ENCODE peak calls at places on chromosomes 11 and 22, in seven cellular contexts. One of them, this sample, is unnamed. For H3K4me1, the result is how much of the 10 kb centered on the place peaks cover.

GRCh38 chr11:86003654-86004053 is 65.2 kb downstream of the PICALM start:
- DNase-seq in psoas muscle: no peak
- DNase-seq in tibial nerve: no peak
- DNase-seq in right atrium auricular region: no peak
- DNase-seq in fibroblast of lung: no peak
- DNase-seq in cardiac muscle cell: no peak
- DNase-seq in spleen: no peak
- DNase-seq in this sample: no peak

GRCh38 chr22:45009881-45010531 is at the start of gene PHF21B:
- DNase-seq in psoas muscle: peak
- DNase-seq in tibial nerve: no peak
- DNase-seq in right atrium auricular region: no peak
- DNase-seq in fibroblast of lung: peak
- DNase-seq in cardiac muscle cell: peak
- DNase-seq in spleen: no peak
- DNase-seq in this sample: peak

GRCh38 chr11:19398772-19399542 is 158.2 kb upstream of the E2F8 start:
- DNase-seq in psoas muscle: peak
- DNase-seq in tibial nerve: no peak
- DNase-seq in right atrium auricular region: no peak
- DNase-seq in fibroblast of lung: peak
- DNase-seq in cardiac muscle cell: peak
- DNase-seq in spleen: no peak
- DNase-seq in this sample: no peak

GRCh38 chr11:127825185-127825584 is 762.2 kb downstream of the ETS1 start:
- DNase-seq in psoas muscle: no peak
- DNase-seq in tibial nerve: no peak
- DNase-seq in right atrium auricular region: no peak
- DNase-seq in fibroblast of lung: no peak
- DNase-seq in cardiac muscle cell: no peak
- DNase-seq in spleen: no peak
- DNase-seq in this sample: no peak

GRCh38 chr11:130473056-130473794 is 24.8 kb downstream of the ADAMTS15 start:
- DNase-seq in psoas muscle: no peak
- DNase-seq in tibial nerve: no peak
- DNase-seq in right atrium auricular region: peak
- DNase-seq in fibroblast of lung: no peak
- DNase-seq in cardiac muscle cell: no peak
- DNase-seq in spleen: no peak
- DNase-seq in this sample: no peak

GRCh38 chr11:102469196-102469821 is 16.7 kb upstream of the TMEM123 start:
- DNase-seq in psoas muscle: no peak
- DNase-seq in tibial nerve: no peak
- DNase-seq in right atrium auricular region: no peak
- DNase-seq in fibroblast of lung: peak
- DNase-seq in cardiac muscle cell: peak
- DNase-seq in spleen: no peak
- DNase-seq in this sample: no peak

GRCh38 chr11:94649925-94650623 is 82.9 kb downstream of the PIWIL4 start:
- DNase-seq in psoas muscle: no peak
- DNase-seq in tibial nerve: no peak
- DNase-seq in right atrium auricular region: no peak
- DNase-seq in fibroblast of lung: no peak
- DNase-seq in cardiac muscle cell: no peak
- DNase-seq in spleen: no peak
- DNase-seq in this sample: no peak

GRCh38 chr11:77506857-77507256 is 33.0 kb upstream of the PAK1 start:
- DNase-seq in psoas muscle: no peak
- DNase-seq in tibial nerve: no peak
- DNase-seq in right atrium auricular region: no peak
- DNase-seq in fibroblast of lung: no peak
- DNase-seq in cardiac muscle cell: no peak
- DNase-seq in spleen: no peak
- DNase-seq in this sample: peak

GRCh38 chr11:115256326-115257197 is 247.7 kb downstream of the CADM1 start:
- DNase-seq in psoas muscle: no peak
- DNase-seq in tibial nerve: no peak
- DNase-seq in right atrium auricular region: no peak
- DNase-seq in fibroblast of lung: no peak
- DNase-seq in cardiac muscle cell: no peak
- DNase-seq in spleen: peak
- DNase-seq in this sample: no peak

GRCh38 chr11:71418643-71419042 is 29.6 kb downstream of the DHCR7 start:
- DNase-seq in psoas muscle: no peak
- DNase-seq in tibial nerve: no peak
- DNase-seq in right atrium auricular region: no peak
- DNase-seq in fibroblast of lung: no peak
- DNase-seq in cardiac muscle cell: no peak
- DNase-seq in spleen: no peak
- DNase-seq in this sample: peak

GRCh38 chr11:38315151-38315550 is 1717.1 kb upstream of the RAG2 start:
- DNase-seq in psoas muscle: no peak
- DNase-seq in tibial nerve: no peak
- DNase-seq in right atrium auricular region: no peak
- DNase-seq in fibroblast of lung: no peak
- DNase-seq in cardiac muscle cell: no peak
- DNase-seq in spleen: no peak
- DNase-seq in this sample: no peak

GRCh38 chr11:130909650-130910049 is 6.6 kb downstream of the SNX19 start:
- DNase-seq in psoas muscle: no peak
- DNase-seq in tibial nerve: no peak
- DNase-seq in right atrium auricular region: no peak
- DNase-seq in fibroblast of lung: peak
- DNase-seq in cardiac muscle cell: peak
- DNase-seq in spleen: no peak
- DNase-seq in this sample: no peak

GRCh38 chr11:67273260-67273990 is 7.2 kb downstream of the GRK2 start:
- DNase-seq in psoas muscle: peak
- DNase-seq in tibial nerve: peak
- DNase-seq in right atrium auricular region: no peak
- DNase-seq in fibroblast of lung: no peak
- DNase-seq in cardiac muscle cell: no peak
- DNase-seq in spleen: peak
- DNase-seq in this sample: no peak
- H3K4me1 ChIP-seq in psoas muscle: half or more
- H3K4me1 ChIP-seq in tibial nerve: half or more
- H3K4me1 ChIP-seq in right atrium auricular region: half or more
- H3K4me1 ChIP-seq in fibroblast of lung: under half
- H3K4me1 ChIP-seq in cardiac muscle cell: under half
- H3K4me1 ChIP-seq in spleen: half or more
- H3K4me1 ChIP-seq in this sample: under half

GRCh38 chr11:63879598-63879997 is 37.4 kb downstream of the RCOR2 start:
- DNase-seq in psoas muscle: no peak
- DNase-seq in tibial nerve: no peak
- DNase-seq in right atrium auricular region: no peak
- DNase-seq in fibroblast of lung: peak
- DNase-seq in cardiac muscle cell: no peak
- DNase-seq in spleen: no peak
- DNase-seq in this sample: no peak

GRCh38 chr11:63884191-63884590 is 32.8 kb downstream of the RCOR2 start:
- DNase-seq in psoas muscle: no peak
- DNase-seq in tibial nerve: no peak
- DNase-seq in right atrium auricular region: no peak
- DNase-seq in fibroblast of lung: no peak
- DNase-seq in cardiac muscle cell: no peak
- DNase-seq in spleen: no peak
- DNase-seq in this sample: no peak

GRCh38 chr11:63880031-63880841 is 36.7 kb downstream of the RCOR2 start:
- DNase-seq in psoas muscle: no peak
- DNase-seq in tibial nerve: no peak
- DNase-seq in right atrium auricular region: no peak
- DNase-seq in fibroblast of lung: peak
- DNase-seq in cardiac muscle cell: peak
- DNase-seq in spleen: no peak
- DNase-seq in this sample: no peak

GRCh38 chr11:63887600-63887999 is 29.4 kb downstream of the RCOR2 start:
- DNase-seq in psoas muscle: no peak
- DNase-seq in tibial nerve: no peak
- DNase-seq in right atrium auricular region: no peak
- DNase-seq in fibroblast of lung: no peak
- DNase-seq in cardiac muscle cell: no peak
- DNase-seq in spleen: no peak
- DNase-seq in this sample: no peak

DNA sequence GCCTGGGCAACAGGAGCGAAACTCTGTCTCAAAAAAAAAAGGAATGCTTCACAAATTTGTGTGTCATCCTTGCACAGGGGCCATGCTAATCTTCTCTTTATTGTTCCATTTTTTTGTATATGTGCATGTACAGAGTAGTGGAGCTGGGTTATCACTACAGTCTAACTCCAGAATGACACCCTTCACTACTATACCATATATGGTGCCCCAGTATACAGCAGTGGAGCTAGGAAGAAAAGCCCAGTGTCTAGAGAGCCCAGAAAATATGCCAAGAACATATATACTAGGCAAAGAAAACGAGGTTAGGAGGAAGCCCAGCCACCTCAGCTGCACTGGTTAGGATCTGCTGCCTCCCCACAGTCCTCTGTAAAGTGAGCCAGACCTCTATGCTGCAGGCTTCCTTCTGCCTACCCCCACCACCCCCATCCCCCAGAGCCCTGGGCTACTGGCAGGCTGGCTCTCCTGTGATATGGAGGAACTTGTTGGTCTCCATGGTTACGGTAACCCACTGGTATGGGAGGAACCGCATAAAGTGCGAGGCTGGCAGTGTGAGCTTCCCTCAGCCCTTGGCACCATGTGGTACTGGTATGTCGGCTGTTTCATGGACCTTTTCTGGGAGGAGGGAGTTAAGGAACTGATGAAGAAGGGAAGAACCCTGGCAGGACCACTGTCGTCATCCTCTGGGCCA is 34.3 kb downstream of the RCOR2 start:
- DNase-seq in psoas muscle: no peak
- DNase-seq in tibial nerve: no peak
- DNase-seq in right atrium auricular region: no peak
- DNase-seq in fibroblast of lung: no peak
- DNase-seq in cardiac muscle cell: no peak
- DNase-seq in spleen: peak
- DNase-seq in this sample: no peak
- H3K4me1 ChIP-seq in psoas muscle: under half
- H3K4me1 ChIP-seq in tibial nerve: under half
- H3K4me1 ChIP-seq in right atrium auricular region: half or more
- H3K4me1 ChIP-seq in fibroblast of lung: under half
- H3K4me1 ChIP-seq in cardiac muscle cell: under half
- H3K4me1 ChIP-seq in spleen: half or more
- H3K4me1 ChIP-seq in this sample: under half

GRCh38 chr11:9527481-9528140 is 45.9 kb upstream of the WEE1 start:
- DNase-seq in psoas muscle: no peak
- DNase-seq in tibial nerve: no peak
- DNase-seq in right atrium auricular region: no peak
- DNase-seq in fibroblast of lung: peak
- DNase-seq in cardiac muscle cell: peak
- DNase-seq in spleen: no peak
- DNase-seq in this sample: no peak

GRCh38 chr11:9530020-9530628 is 43.3 kb upstream of the WEE1 start:
- DNase-seq in psoas muscle: no peak
- DNase-seq in tibial nerve: no peak
- DNase-seq in right atrium auricular region: no peak
- DNase-seq in fibroblast of lung: no peak
- DNase-seq in cardiac muscle cell: peak
- DNase-seq in spleen: no peak
- DNase-seq in this sample: peak

GRCh38 chr11:9528573-9529332 is 44.7 kb upstream of the WEE1 start:
- DNase-seq in psoas muscle: no peak
- DNase-seq in tibial nerve: no peak
- DNase-seq in right atrium auricular region: no peak
- DNase-seq in fibroblast of lung: no peak
- DNase-seq in cardiac muscle cell: no peak
- DNase-seq in spleen: no peak
- DNase-seq in this sample: no peak

GRCh38 chr11:9528141-9528511 is 45.3 kb upstream of the WEE1 start:
- DNase-seq in psoas muscle: no peak
- DNase-seq in tibial nerve: no peak
- DNase-seq in right atrium auricular region: no peak
- DNase-seq in fibroblast of lung: no peak
- DNase-seq in cardiac muscle cell: no peak
- DNase-seq in spleen: no peak
- DNase-seq in this sample: no peak

GRCh38 chr11:9529333-9529648 is 44.2 kb upstream of the WEE1 start:
- DNase-seq in psoas muscle: peak
- DNase-seq in tibial nerve: no peak
- DNase-seq in right atrium auricular region: no peak
- DNase-seq in fibroblast of lung: peak
- DNase-seq in cardiac muscle cell: peak
- DNase-seq in spleen: no peak
- DNase-seq in this sample: peak
- H3K4me1 ChIP-seq in psoas muscle: under half
- H3K4me1 ChIP-seq in tibial nerve: under half
- H3K4me1 ChIP-seq in right atrium auricular region: under half
- H3K4me1 ChIP-seq in fibroblast of lung: under half
- H3K4me1 ChIP-seq in cardiac muscle cell: under half
- H3K4me1 ChIP-seq in spleen: under half
- H3K4me1 ChIP-seq in this sample: under half

GRCh38 chr11:44959064-44959463 is 8.4 kb upstream of the TP53I11 start:
- DNase-seq in psoas muscle: no peak
- DNase-seq in tibial nerve: no peak
- DNase-seq in right atrium auricular region: no peak
- DNase-seq in fibroblast of lung: no peak
- DNase-seq in cardiac muscle cell: no peak
- DNase-seq in spleen: no peak
- DNase-seq in this sample: no peak

GRCh38 chr11:44958165-44958564 is 7.5 kb upstream of the TP53I11 start:
- DNase-seq in psoas muscle: no peak
- DNase-seq in tibial nerve: no peak
- DNase-seq in right atrium auricular region: no peak
- DNase-seq in fibroblast of lung: no peak
- DNase-seq in cardiac muscle cell: no peak
- DNase-seq in spleen: no peak
- DNase-seq in this sample: no peak

GRCh38 chr11:44962464-44962863 is 11.8 kb upstream of the TP53I11 start:
- DNase-seq in psoas muscle: no peak
- DNase-seq in tibial nerve: no peak
- DNase-seq in right atrium auricular region: no peak
- DNase-seq in fibroblast of lung: no peak
- DNase-seq in cardiac muscle cell: no peak
- DNase-seq in spleen: no peak
- DNase-seq in this sample: no peak

GRCh38 chr11:44961894-44962293 is 11.2 kb upstream of the TP53I11 start:
- DNase-seq in psoas muscle: no peak
- DNase-seq in tibial nerve: no peak
- DNase-seq in right atrium auricular region: no peak
- DNase-seq in fibroblast of lung: no peak
- DNase-seq in cardiac muscle cell: no peak
- DNase-seq in spleen: no peak
- DNase-seq in this sample: no peak

GRCh38 chr11:44960200-44960845 is 9.6 kb upstream of the TP53I11 start:
- DNase-seq in psoas muscle: no peak
- DNase-seq in tibial nerve: no peak
- DNase-seq in right atrium auricular region: no peak
- DNase-seq in fibroblast of lung: no peak
- DNase-seq in cardiac muscle cell: no peak
- DNase-seq in spleen: no peak
- DNase-seq in this sample: peak
- H3K4me1 ChIP-seq in psoas muscle: under half
- H3K4me1 ChIP-seq in tibial nerve: under half
- H3K4me1 ChIP-seq in right atrium auricular region: under half
- H3K4me1 ChIP-seq in fibroblast of lung: under half
- H3K4me1 ChIP-seq in cardiac muscle cell: under half
- H3K4me1 ChIP-seq in spleen: under half
- H3K4me1 ChIP-seq in this sample: under half

GRCh38 chr22:24952837-24953293 is 349 bp downstream of the KIAA1671 start:
- DNase-seq in psoas muscle: peak
- DNase-seq in tibial nerve: no peak
- DNase-seq in right atrium auricular region: no peak
- DNase-seq in fibroblast of lung: peak
- DNase-seq in cardiac muscle cell: peak
- DNase-seq in spleen: peak
- DNase-seq in this sample: no peak
- H3K4me1 ChIP-seq in psoas muscle: under half
- H3K4me1 ChIP-seq in tibial nerve: under half
- H3K4me1 ChIP-seq in right atrium auricular region: under half
- H3K4me1 ChIP-seq in fibroblast of lung: under half
- H3K4me1 ChIP-seq in cardiac muscle cell: under half
- H3K4me1 ChIP-seq in spleen: under half
- H3K4me1 ChIP-seq in this sample: under half

This sample was measured in SJCRH30.